ENCODE peak calls at places on chromosomes 16 and 17, in five cellular contexts. M is K562, F is WTC11, D is HEK293T, J is H1. P is an unnamed sample.

GRCh38 chr17:50219939-50220465 is 18.6 kb upstream of the COL1A1 start:
- DNase-seq in M (no peak), F (no peak), D (no peak), J (no peak), P (no peak)

GRCh38 chr16:57940382-57940966 is 30.5 kb downstream of the CNGB1 start:
- DNase-seq in M (no peak), F (no peak), D (no peak), J (no peak), P (no peak)

GRCh38 chr16:785563-786535 is 2.3 kb downstream of the RPUSD1 start:
- DNase-seq in M (peak), F (peak), D (peak), J (peak), P (no peak)

GRCh38 chr17:69525920-69526841 is 111.7 kb downstream of the MAP2K6 start:
- DNase-seq in M (peak), F (peak), D (peak), J (peak), P (peak)

GRCh38 chr16:83675136-83675535 is 132.6 kb upstream of the HSBP1 start:
- DNase-seq in M (no peak), F (no peak), D (no peak), J (no peak), P (no peak)

GRCh38 chr17:48825446-48826381 is 5.1 kb upstream of the CALCOCO2 start:
- DNase-seq in M (no peak), F (no peak), D (no peak), J (no peak), P (no peak)

GRCh38 chr16:30458561-30459394 is 13.1 kb upstream of the SEPHS2 start:
- DNase-seq in M (no peak), F (no peak), D (no peak), J (no peak), P (no peak)

GRCh38 chr17:33072421-33073175 is 81.0 kb downstream of the SPACA3 start:
- DNase-seq in M (no peak), F (no peak), D (no peak), J (no peak), P (no peak)

GRCh38 chr17:18155179-18155578 is 28.4 kb upstream of the ALKBH5 start:
- DNase-seq in M (no peak), F (no peak), D (no peak), J (no peak), P (no peak)

GRCh38 chr17:61415374-61416210 is 15.9 kb downstream of the TBX2 start:
- DNase-seq in M (peak), F (no peak), D (no peak), J (no peak), P (no peak)

GRCh38 chr16:867421-868385 is 67.2 kb upstream of the GNG13 start:
- DNase-seq in M (no peak), F (no peak), D (no peak), J (no peak), P (no peak)

GRCh38 chr17:68461589-68461988 is 4.3 kb upstream of the WIPI1 start:
- DNase-seq in M (no peak), F (no peak), D (no peak), J (no peak), P (no peak)

GRCh38 chr17:44915727-44916058 is 393 bp upstream of the GFAP start:
- DNase-seq in M (no peak), F (no peak), D (no peak), J (no peak), P (no peak)

GRCh38 chr17:81130385-81131288 is 34.7 kb upstream of the PVALEF start:
- DNase-seq in M (no peak), F (no peak), D (no peak), J (no peak), P (no peak)

GRCh38 chr17:81134064-81134781 is 31.1 kb upstream of the PVALEF start:
- DNase-seq in M (no peak), F (no peak), D (no peak), J (no peak), P (no peak)

GRCh38 chr17:81132770-81133723 is 32.3 kb upstream of the PVALEF start:
- DNase-seq in M (peak), F (no peak), D (no peak), J (no peak), P (no peak)

GRCh38 chr17:81131486-81132196 is 33.7 kb upstream of the PVALEF start:
- DNase-seq in M (no peak), F (no peak), D (no peak), J (no peak), P (no peak)

GRCh38 chr17:81132197-81132540 is 33.1 kb upstream of the PVALEF start:
- DNase-seq in M (no peak), F (no peak), D (no peak), J (no peak), P (no peak)
- TF ChIP-seq SP1 in M (no peak), F (no peak), D (no peak), J (no peak), P (no peak)

DNA sequence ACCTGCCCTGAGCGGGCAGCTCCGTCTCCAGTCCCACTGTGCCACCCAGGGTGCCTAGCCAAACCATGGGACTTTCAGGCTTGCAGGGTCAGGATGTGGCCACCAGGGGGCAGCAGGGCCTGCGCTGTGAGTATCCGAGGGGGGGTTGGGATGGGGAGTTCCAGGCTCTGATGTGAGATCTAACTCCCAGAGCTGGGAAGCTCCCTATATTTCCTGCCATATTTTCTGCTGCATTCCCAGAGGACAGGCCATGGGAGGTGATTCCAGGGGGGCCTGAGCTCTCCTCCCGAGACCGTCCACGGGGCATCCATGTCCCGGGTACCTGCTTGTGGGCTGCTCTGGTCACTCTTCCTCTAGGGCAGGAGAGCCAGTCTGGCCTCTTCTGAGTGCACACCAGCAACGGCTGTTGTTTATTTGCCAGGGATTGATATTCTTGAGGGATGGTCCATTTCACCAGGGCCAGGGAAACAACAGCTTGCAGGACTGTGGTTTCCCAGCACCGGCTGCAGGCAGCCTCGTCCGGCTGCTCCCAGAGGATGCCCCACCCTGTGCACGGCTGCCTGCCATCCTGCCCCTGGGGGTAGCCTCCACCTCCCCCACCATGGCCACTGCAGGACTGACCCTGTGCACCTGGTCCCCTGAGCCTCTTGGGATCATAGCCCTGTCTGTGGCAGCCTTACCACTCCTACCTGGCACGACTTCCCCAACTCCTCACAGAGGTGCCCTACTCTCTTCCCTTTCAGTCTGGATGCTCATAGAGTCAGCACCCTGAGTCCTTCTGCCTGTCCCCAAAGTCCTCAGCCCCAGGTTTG is 1.2 kb downstream of the GPR142 start:
- DNase-seq in M (peak), F (peak), D (peak), J (no peak), P (peak)
- TF ChIP-seq SP1 in M (no peak), F (no peak), D (no peak), J (no peak), P (no peak)

GRCh38 chr17:35612924-35613521 is 25.9 kb downstream of the AP2B1 start:
- DNase-seq in M (peak), F (peak), D (peak), J (no peak), P (peak)
- TF ChIP-seq SP1 in M (no peak), F (no peak), D (no peak), J (no peak), P (no peak)

DNA sequence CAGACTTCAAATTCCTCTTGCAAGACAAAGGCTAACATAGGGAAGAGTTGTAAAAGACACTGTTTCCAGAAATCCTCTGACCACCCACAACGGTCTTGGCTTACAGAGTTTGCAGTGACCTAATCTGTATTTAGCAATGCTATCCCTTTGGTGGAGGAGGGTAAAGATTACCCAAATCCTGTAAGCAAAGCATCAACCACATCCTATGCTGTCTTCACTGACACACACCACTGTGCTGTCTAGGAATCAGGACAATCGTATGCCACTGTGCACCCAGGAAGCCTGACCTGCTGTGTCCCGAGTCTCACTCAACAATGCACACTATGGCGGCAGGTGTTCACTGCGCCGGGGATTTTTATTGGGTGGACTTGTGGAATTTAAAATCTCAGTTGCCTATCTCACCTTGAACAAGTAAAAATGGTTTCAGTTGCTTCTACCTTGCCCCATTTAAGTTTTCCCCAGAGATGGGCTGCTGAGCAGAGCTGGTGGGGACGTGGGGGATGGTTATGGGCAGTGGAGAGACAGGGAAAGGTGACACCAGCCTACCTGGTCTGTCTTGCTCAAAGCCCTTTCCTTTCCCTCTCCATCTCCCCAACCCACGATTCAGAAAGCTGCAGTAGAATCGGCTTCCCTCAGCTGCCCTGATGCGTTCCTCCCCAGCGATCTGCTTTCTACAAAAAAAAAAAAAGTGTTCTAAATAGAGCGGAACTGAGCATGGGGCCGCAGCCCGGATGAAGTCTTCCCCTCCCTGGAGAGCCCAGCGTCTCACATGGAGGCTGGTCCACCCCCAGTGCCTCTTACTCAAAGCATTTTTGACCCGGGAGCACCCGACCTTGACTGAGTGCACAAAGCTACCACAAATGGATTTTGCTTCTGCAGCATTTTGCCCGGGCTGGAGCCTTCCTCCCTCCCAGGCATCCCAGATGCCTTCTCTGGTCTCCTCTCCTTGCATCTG is 271.5 kb downstream of the SOX9 start:
- DNase-seq in M (no peak), F (no peak), D (no peak), J (no peak), P (no peak)
- TF ChIP-seq SP1 in M (no peak), F (no peak), D (no peak), J (no peak), P (no peak)

GRCh38 chr16:85436207-85436606 is 176.9 kb upstream of the GSE1 start:
- DNase-seq in M (no peak), F (no peak), D (no peak), J (no peak), P (no peak)

GRCh38 chr16:85437161-85438052 is 175.7 kb upstream of the GSE1 start:
- DNase-seq in M (peak), F (no peak), D (no peak), J (no peak), P (no peak)

GRCh38 chr16:85435298-85435697 is 177.8 kb upstream of the GSE1 start:
- DNase-seq in M (no peak), F (peak), D (no peak), J (no peak), P (no peak)

GRCh38 chr16:85438981-85439639 is 174.0 kb upstream of the GSE1 start:
- DNase-seq in M (no peak), F (no peak), D (no peak), J (no peak), P (no peak)

DNA sequence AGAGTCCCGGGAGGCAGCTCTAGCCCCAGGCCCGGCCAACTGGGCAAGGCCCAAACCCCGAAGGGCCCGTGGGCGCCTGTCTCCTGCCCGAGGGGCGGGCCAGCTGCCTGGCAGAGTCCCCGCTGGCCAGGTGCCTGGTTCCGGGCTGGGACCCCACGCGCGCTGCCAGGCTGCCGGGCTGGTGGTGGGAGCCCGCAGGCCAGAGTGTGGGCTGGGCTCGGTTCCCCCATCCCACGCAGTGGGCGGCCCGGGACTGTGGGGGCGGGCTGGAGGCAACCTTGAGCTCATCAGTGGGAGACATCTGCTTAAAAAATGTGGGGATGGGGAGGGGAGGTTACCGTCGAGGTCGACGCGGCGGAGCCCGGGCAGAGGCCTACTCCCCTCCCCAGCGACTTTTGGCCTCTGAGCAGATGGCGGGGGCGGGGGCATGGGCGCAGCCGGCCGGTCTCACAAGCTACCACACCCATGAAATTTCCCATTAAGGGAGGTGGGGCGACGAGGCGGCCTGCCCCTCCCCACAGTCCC is 176.4 kb upstream of the GSE1 start:
- DNase-seq in M (peak), F (peak), D (no peak), J (peak), P (no peak)
- TF ChIP-seq SP1 in M (no peak), F (peak), D (no peak), J (no peak), P (no peak)

DNA sequence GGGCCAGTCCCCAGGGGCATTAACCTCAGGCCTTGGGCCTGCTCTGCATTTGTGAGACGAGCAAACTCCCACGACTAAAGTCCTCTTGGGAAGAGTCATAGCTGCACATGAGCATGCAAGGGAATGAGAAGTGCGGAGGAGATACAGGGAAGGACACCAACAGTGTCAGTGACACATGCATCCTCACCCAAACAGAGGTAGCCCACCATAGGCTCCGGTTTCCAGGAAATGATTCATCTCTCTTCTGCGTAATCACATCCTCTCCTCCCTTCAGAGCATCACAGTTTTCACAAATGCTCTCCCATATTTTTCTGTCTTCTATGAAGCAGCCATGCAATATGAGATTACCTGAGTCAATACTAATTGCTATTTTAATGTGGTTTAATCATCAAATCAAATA is 725.7 kb upstream of the GOT2 start:
- DNase-seq in M (no peak), F (no peak), D (no peak), J (no peak), P (no peak)
- TF ChIP-seq SP1 in M (no peak), F (no peak), D (no peak), J (no peak), P (no peak)

P was measured in HCT116.